ENCODE peak calls at places on chromosomes 2 and 18, in six cellular contexts. W, X, B, E, J and S are unnamed samples. For H3K27me3, the result is how much of the 10 kb centered on the place peaks cover.

GRCh38 chr2:75035444-75036353 is 77.3 kb downstream of the POLE4 start:
- DNase-seq in W (no peak), E (no peak), X (no peak), J (no peak), B (no peak), S (no peak)

GRCh38 chr18:40577255-40577654 is 1377.8 kb upstream of the PIK3C3 start:
- DNase-seq in X (no peak), E (no peak), B (no peak), W (no peak), J (no peak), S (no peak)

GRCh38 chr2:182606728-182607681 is 109.1 kb upstream of the DNAJC10 start:
- DNase-seq in W (no peak), X (no peak), J (no peak), E (no peak), B (no peak), S (no peak)

GRCh38 chr18:12703714-12704113 is 872 bp downstream of the PSMG2 start:
- DNase-seq in E (no peak), W (no peak), B (no peak), J (peak), X (no peak), S (no peak)

GRCh38 chr2:158099716-158100115 is 2.0 kb upstream of the UPP2 start:
- DNase-seq in J (peak), W (no peak), X (no peak), E (no peak), B (no peak), S (no peak)

GRCh38 chr2:30225131-30225762 is 6.1 kb upstream of the LBH start:
- DNase-seq in B (peak), E (no peak), W (no peak), X (no peak), J (peak), S (peak)

GRCh38 chr2:211077216-211077764 is 520.9 kb downstream of the CPS1 start:
- DNase-seq in X (no peak), W (no peak), J (no peak), B (no peak), E (no peak), S (no peak)

GRCh38 chr2:191574232-191574631 is 103.7 kb upstream of the NABP1 start:
- DNase-seq in J (no peak), E (no peak), W (no peak), X (no peak), B (no peak), S (no peak)

GRCh38 chr2:105919826-105920225 is 175.1 kb downstream of the NCK2 start:
- DNase-seq in E (no peak), W (no peak), X (peak), J (peak), B (peak), S (no peak)

GRCh38 chr2:127679680-127680361 is 4.5 kb upstream of the LIMS2 start:
- DNase-seq in E (no peak), X (no peak), B (no peak), W (no peak), J (no peak), S (no peak)

GRCh38 chr2:239035997-239036731 is 188.3 kb downstream of the TWIST2 start:
- DNase-seq in J (no peak), W (no peak), X (peak), E (no peak), B (no peak), S (no peak)

GRCh38 chr2:200451506-200451905 is 58.4 kb downstream of the KCTD18 start:
- DNase-seq in J (no peak), B (no peak), X (no peak), E (no peak), W (no peak), S (no peak)

GRCh38 chr2:70250434-70250833 is 2.0 kb upstream of the TIA1 start:
- DNase-seq in X (peak), W (no peak), B (no peak), E (no peak), J (no peak), S (no peak)

GRCh38 chr2:239878686-239879085 is 146.5 kb downstream of the NDUFA10 start:
- DNase-seq in X (peak), W (no peak), B (no peak), E (no peak), J (no peak), S (peak)

GRCh38 chr18:27061488-27062095 is 123.5 kb downstream of the CHST9 start:
- DNase-seq in E (no peak), X (no peak), W (no peak), J (no peak), B (no peak), S (no peak)
- H3K27ac ChIP-seq in E (no peak), X (no peak), W (no peak), J (no peak), B (no peak), S (no peak)

GRCh38 chr2:2540406-2540805 is 209.3 kb upstream of the MYT1L start:
- DNase-seq in E (no peak), X (no peak), J (no peak), B (no peak), W (no peak), S (no peak)
- H3K27me3 ChIP-seq in E (under half), X (under half), J (under half), B (under half), W (under half), S (under half)

DNA sequence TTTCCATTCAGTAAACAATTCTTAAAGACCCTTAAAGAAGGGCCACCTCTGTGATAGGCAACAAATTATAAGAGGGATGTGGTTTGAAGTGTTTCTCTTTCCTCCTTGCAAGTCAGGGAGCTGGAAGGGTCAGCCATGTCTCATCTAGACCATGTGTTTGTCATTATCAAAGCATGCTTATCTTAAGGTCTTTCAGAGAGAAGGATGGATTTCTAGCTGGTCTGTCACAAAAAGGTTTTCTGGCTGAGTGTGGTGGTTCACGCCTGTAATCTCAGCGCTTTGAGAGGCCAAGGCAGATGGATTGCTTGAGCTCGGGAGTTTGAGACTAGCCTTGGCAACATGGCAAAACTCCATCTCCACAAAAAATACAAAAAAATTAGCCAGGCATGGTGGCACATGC is 59.2 kb upstream of the PEX13 start:
- DNase-seq in J (no peak), X (no peak), E (no peak), W (no peak), B (no peak), S (no peak)
- H3K27ac ChIP-seq in J (peak), X (no peak), E (no peak), W (no peak), B (peak), S (no peak)

DNA sequence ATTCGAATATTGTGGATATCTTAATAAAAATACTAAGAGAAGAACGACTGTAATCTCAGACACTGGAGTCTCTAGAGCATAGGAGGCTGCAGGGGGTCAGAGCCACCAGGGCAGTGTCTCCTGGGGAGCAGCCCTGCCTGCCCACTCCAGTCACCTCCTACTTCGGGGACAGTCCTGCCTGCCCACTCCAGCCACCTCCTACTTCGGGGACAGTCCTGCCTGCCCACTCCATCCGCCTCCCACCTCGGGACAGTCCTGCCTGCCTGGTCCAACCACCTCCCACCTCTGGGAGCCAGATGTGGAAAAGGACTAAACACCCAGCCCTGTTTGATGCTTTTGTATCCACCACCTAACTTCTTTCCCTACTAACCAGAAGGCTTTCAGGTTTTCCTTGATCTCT is 350.1 kb upstream of the SMIM21 start:
- DNase-seq in J (no peak), B (no peak), E (no peak), W (no peak), X (no peak), S (no peak)
- H3K27me3 ChIP-seq in J (under half), B (under half), E (under half), W (under half), X (under half), S (under half)